ENCODE peak calls at places on chromosome 22, in ten cellular contexts. C is right atrium auricular region; K is brain microvascular endothelial cell; S is stimulated activated CD4-positive, alpha-beta T cell treated with anti-CD3 and anti-CD28 coated beads, Interleukin-15, amount 100 ng/mL, for 1 hour; I is sigmoid colon; E is dorsolateral prefrontal cortex; U is neuronal stem cell; J is OCI-LY7; X is nephron progenitor cell; P is AG10803. N is an unnamed sample.

GRCh38 chr22:17083255-17083654 is 1.5 kb upstream of the IL17RA start:
- DNase-seq in C (no peak), K (no peak), S (no peak), I (no peak), E (no peak), U (no peak), J (no peak), X (no peak), P (no peak), N (no peak)

GRCh38 chr22:28381427-28382167 is 298.0 kb downstream of the TTC28 start:
- DNase-seq in C (no peak), K (no peak), S (no peak), I (no peak), E (no peak), U (no peak), J (no peak), X (no peak), P (peak; percentile 29), N (no peak)

GRCh38 chr22:17767236-17768065 is 6.8 kb downstream of the BID start:
- DNase-seq in C (no peak), K (no peak), S (no peak), I (no peak), E (no peak), U (no peak), J (no peak), X (no peak), P (no peak), N (no peak)

GRCh38 chr22:46421272-46421671 is 85.8 kb downstream of the TRMU start:
- DNase-seq in C (no peak), K (no peak), S (no peak), I (no peak), E (no peak), U (no peak), J (peak; percentile 68), X (no peak), P (no peak), N (no peak)

GRCh38 chr22:29145321-29146072 is 60.2 kb upstream of the EMID1 start:
- DNase-seq in C (no peak), K (no peak), S (no peak), I (peak; percentile 53), E (no peak), U (no peak), J (no peak), X (no peak), P (no peak), N (no peak)

GRCh38 chr22:39703890-39704658 is 133.5 kb downstream of the CACNA1I start:
- DNase-seq in C (no peak), K (no peak), S (no peak), I (no peak), E (no peak), U (no peak), J (no peak), X (peak; percentile 59), P (no peak), N (no peak)

GRCh38 chr22:35352214-35353111 is 28.4 kb upstream of the HMOX1 start:
- DNase-seq in C (peak; percentile 79), K (no peak), S (no peak), I (peak; percentile 88), E (peak; percentile 34), U (no peak), J (peak; percentile 91), X (peak; percentile 39), P (peak; percentile 52), N (no peak)

GRCh38 chr22:28911777-28912669 is 28.7 kb downstream of the ZNRF3 start:
- DNase-seq in C (no peak), K (no peak), S (no peak), I (peak; percentile 68), E (no peak), U (no peak), J (no peak), X (no peak), P (peak; percentile 72), N (no peak)

GRCh38 chr22:32249231-32249630 is 5.9 kb downstream of the SLC5A4 start:
- DNase-seq in C (no peak), K (no peak), S (no peak), I (no peak), E (no peak), U (no peak), J (no peak), X (no peak), P (no peak), N (no peak)

GRCh38 chr22:46649176-46650077 is 29.2 kb downstream of the GRAMD4 start:
- DNase-seq in C (peak; percentile 66), K (peak; percentile 15), S (no peak), I (no peak), E (no peak), U (no peak), J (no peak), X (no peak), P (peak; percentile 38), N (no peak)

GRCh38 chr22:30204742-30205111 is 41.8 kb downstream of the LIF start:
- DNase-seq in C (no peak), K (no peak), S (no peak), I (no peak), E (no peak), U (no peak), J (no peak), X (no peak), P (peak; percentile 96), N (no peak)

GRCh38 chr22:20469110-20469855 is 26.3 kb downstream of the KLHL22 start:
- DNase-seq in C (no peak), K (no peak), S (no peak), I (no peak), E (no peak), U (no peak), J (no peak), X (no peak), P (no peak), N (no peak)

GRCh38 chr22:28229566-28230483 is 310.8 kb upstream of the PITPNB start:
- DNase-seq in C (no peak), K (peak; percentile 61), S (no peak), I (no peak), E (no peak), U (no peak), J (no peak), X (no peak), P (peak; percentile 87), N (no peak)

GRCh38 chr22:45125198-45125597 is 38.5 kb upstream of the NUP50 start:
- DNase-seq in C (no peak), K (peak; percentile 46), S (no peak), I (no peak), E (peak; percentile 16), U (no peak), J (no peak), X (no peak), P (peak; percentile 85), N (no peak)

GRCh38 chr22:37608477-37609239 is at the start of gene GGA1:
- DNase-seq in C (peak; percentile 96), K (peak; percentile 95), S (peak; percentile 91), I (peak; percentile 98), E (peak; percentile 97), U (peak; percentile 95), J (peak; percentile 99), X (peak; percentile 91), P (peak; percentile 96), N (peak; percentile 76)

GRCh38 chr22:38872831-38873248 is 824 bp upstream of the CBX6 start:
- DNase-seq in C (peak; percentile 73), K (no peak), S (no peak), I (peak; percentile 89), E (peak; percentile 49), U (no peak), J (no peak), X (peak; percentile 72), P (peak; percentile 49), N (no peak)

GRCh38 chr22:33443688-33444087 is 385.5 kb upstream of the SYN3 start:
- DNase-seq in C (no peak), K (no peak), S (no peak), I (no peak), E (peak; percentile 10), U (no peak), J (no peak), X (no peak), P (no peak), N (no peak)

GRCh38 chr22:24247564-24248344 is 2.9 kb upstream of the GGT5 start:
- DNase-seq in C (peak; percentile 98), K (peak; percentile 93), S (peak; percentile 25), I (peak; percentile 98), E (peak; percentile 75), U (peak; percentile 70), J (peak; percentile 64), X (peak; percentile 88), P (peak; percentile 94), N (peak; percentile 20)

N was measured in epithelial cell of proximal tubule.